ENCODE peak calls at places on chromosome 20, in five cellular contexts. Z is neuronal stem cell; X is amniotic stem cell; T is fibroblast of pulmonary artery; K is effector memory CD8-positive, alpha-beta T cell. P is an unnamed sample.

GRCh38 chr20:32336918-32337347 is 21.2 kb upstream of the ASXL1 start:
- DNase-seq in Z (no peak), X (no peak), T (peak; percentile 59), K (no peak), P (no peak)

GRCh38 chr20:47253860-47254259 is 102.6 kb downstream of the ZMYND8 start:
- DNase-seq in Z (no peak), X (no peak), T (no peak), K (no peak), P (no peak)

GRCh38 chr20:16178671-16179070 is 394.6 kb downstream of the KIF16B start:
- DNase-seq in K (no peak), Z (no peak), T (no peak), X (no peak), P (no peak)

GRCh38 chr20:48897298-48898044 is 24.0 kb upstream of the ARFGEF2 start:
- DNase-seq in X (peak; percentile 39), K (no peak), T (peak; percentile 82), Z (no peak), P (no peak)

GRCh38 chr20:36493013-36493800 is 48.1 kb upstream of the MYL9 start:
- DNase-seq in T (no peak), X (no peak), Z (no peak), K (no peak), P (no peak)

GRCh38 chr20:10047427-10047826 is 12.6 kb downstream of the ANKEF1 start:
- DNase-seq in T (peak; percentile 13), X (no peak), K (no peak), Z (peak; percentile 21), P (no peak)

GRCh38 chr20:37929366-37930014 is 26.6 kb downstream of the VSTM2L start:
- DNase-seq in X (no peak), K (no peak), Z (no peak), T (no peak), P (no peak)

GRCh38 chr20:34676642-34677373 is at the start of gene PIGU:
- DNase-seq in X (peak; percentile 84), T (peak; percentile 95), K (peak; percentile 95), Z (peak; percentile 89), P (peak; percentile 95)

GRCh38 chr20:41308290-41308691 is 9.2 kb downstream of the ZHX3 start:
- DNase-seq in Z (no peak), X (no peak), K (no peak), T (peak; percentile 96), P (no peak)

GRCh38 chr20:63896136-63896890 is 1.4 kb downstream of the DNAJC5 start:
- DNase-seq in K (no peak), Z (no peak), T (no peak), X (no peak), P (no peak)

GRCh38 chr20:10982692-10983091 is 308.9 kb upstream of the JAG1 start:
- DNase-seq in X (peak; percentile 84), K (no peak), Z (no peak), T (peak; percentile 94), P (no peak)

GRCh38 chr20:62791301-62792181 is 4.7 kb upstream of the MRGBP start:
- DNase-seq in Z (peak; percentile 87), T (peak; percentile 94), K (peak; percentile 50), X (peak; percentile 90), P (peak; percentile 89)

GRCh38 chr20:2687514-2687913 is 5.1 kb upstream of the EBF4 start:
- DNase-seq in Z (no peak), T (no peak), X (no peak), K (no peak), P (no peak)

GRCh38 chr20:20454850-20455627 is 87.1 kb downstream of the INSM1 start:
- DNase-seq in T (no peak), Z (no peak), X (no peak), K (no peak), P (no peak)

GRCh38 chr20:49508435-49509199 is 26.1 kb upstream of the KCNB1 start:
- DNase-seq in K (no peak), Z (peak; percentile 43), T (peak; percentile 64), X (no peak), P (no peak)

GRCh38 chr20:9518776-9519175 is 4.4 kb downstream of the LAMP5 start:
- DNase-seq in Z (no peak), X (no peak), T (no peak), K (no peak), P (no peak)

GRCh38 chr20:24469116-24470030 is at the start of gene SYNDIG1:
- DNase-seq in X (no peak), K (no peak), Z (peak; percentile 57), T (no peak), P (no peak)

GRCh38 chr20:49045440-49046086 is 549 bp upstream of the CSE1L start:
- DNase-seq in K (peak; percentile 5), T (no peak), X (no peak), Z (no peak), P (no peak)